ENCODE peak calls at places on chromosome 19, in four cellular contexts. E is CD8-positive, alpha-beta memory T cell; S is SK-N-SH; Y is psoas muscle. N is an unnamed sample.
A peak's percentile ranks its signal among the peaks of the same experiment; 100 is the strongest.

GRCh38 chr19:17220207-17220758 is 5.1 kb downstream of the USE1 start:
- DNase-seq in E (no peak), S (no peak), Y (peak; percentile 69), N (no peak)

GRCh38 chr19:6952956-6953355 is 65.6 kb downstream of the ADGRE1 start:
- DNase-seq in E (no peak), S (no peak), Y (no peak), N (no peak)

GRCh38 chr19:2026770-2027169 is 11.3 kb upstream of the BTBD2 start:
- DNase-seq in E (no peak), S (no peak), Y (no peak), N (no peak)

GRCh38 chr19:6412111-6412999 is 12.3 kb downstream of the KHSRP start:
- DNase-seq in E (peak; percentile 18), S (peak; percentile 78), Y (peak; percentile 56), N (peak; percentile 95)

GRCh38 chr19:29446331-29446730 is 79.5 kb upstream of the VSTM2B start:
- DNase-seq in E (no peak), S (no peak), Y (no peak), N (no peak)

GRCh38 chr19:14437578-14438140 is 4.6 kb downstream of the PKN1 start:
- DNase-seq in E (no peak), S (no peak), Y (no peak), N (no peak)

GRCh38 chr19:54133312-54133956 is 4.1 kb upstream of the CNOT3 start:
- DNase-seq in E (no peak), S (no peak), Y (no peak), N (no peak)

GRCh38 chr19:3720533-3720917 is 12.3 kb downstream of the TJP3 start:
- DNase-seq in E (no peak), S (no peak), Y (no peak), N (peak; percentile 63)

GRCh38 chr19:3604987-3605343 is 1.7 kb downstream of the TBXA2R start:
- DNase-seq in E (peak; percentile 37), S (no peak), Y (no peak), N (peak; percentile 56)

GRCh38 chr19:16477311-16477710 is 5.5 kb upstream of the EPS15L1 start:
- DNase-seq in E (no peak), S (no peak), Y (no peak), N (no peak)

GRCh38 chr19:17796013-17796837 is 1.3 kb downstream of the B3GNT3 start:
- DNase-seq in E (no peak), S (no peak), Y (no peak), N (no peak)

GRCh38 chr19:15850385-15850784 is 34.9 kb upstream of the OR10H1 start:
- DNase-seq in E (no peak), S (no peak), Y (no peak), N (no peak)

GRCh38 chr19:14416743-14417214 is 2.4 kb downstream of the DDX39A start:
- DNase-seq in E (no peak), S (no peak), Y (no peak), N (no peak)

GRCh38 chr19:42386974-42387707 is 3.0 kb downstream of the CNFN start:
- DNase-seq in E (peak; percentile 47), S (peak; percentile 91), Y (peak; percentile 70), N (peak; percentile 97)

GRCh38 chr19:23716792-23717191 is 29.8 kb upstream of the ZNF675 start:
- DNase-seq in E (no peak), S (peak; percentile 36), Y (no peak), N (no peak)

GRCh38 chr19:50723735-50724521 is 764 bp downstream of the CLEC11A start:
- DNase-seq in E (no peak), S (no peak), Y (no peak), N (peak; percentile 62)

GRCh38 chr19:4606921-4607678 is 32.2 kb upstream of the TNFAIP8L1 start:
- DNase-seq in E (no peak), S (peak; percentile 89), Y (peak; percentile 69), N (peak; percentile 91)

GRCh38 chr19:16259385-16260159 is 61.9 kb downstream of the AP1M1 start:
- DNase-seq in E (no peak), S (no peak), Y (peak; percentile 53), N (peak; percentile 22)

GRCh38 chr19:13844130-13844631 is 32.8 kb upstream of the NANOS3 start:
- DNase-seq in E (no peak), S (no peak), Y (no peak), N (peak; percentile 58)

GRCh38 chr19:3041756-3042517 is 12.9 kb upstream of the TLE2 start:
- DNase-seq in E (no peak), S (no peak), Y (no peak), N (peak; percentile 84)

GRCh38 chr19:43814663-43815352 is 12.3 kb upstream of the ZNF283 start:
- DNase-seq in E (no peak), S (no peak), Y (no peak), N (no peak)

GRCh38 chr19:32041681-32042292 is 303.6 kb upstream of the ZNF507 start:
- DNase-seq in E (no peak), S (peak; percentile 72), Y (no peak), N (peak; percentile 68)

GRCh38 chr19:45442927-45443461 is 19.3 kb upstream of the ERCC1 start:
- DNase-seq in E (peak; percentile 49), S (peak; percentile 59), Y (no peak), N (peak; percentile 55)

GRCh38 chr19:51687791-51688664 is 5.1 kb upstream of the SPACA6 start:
- DNase-seq in E (no peak), S (peak; percentile 57), Y (peak; percentile 78), N (peak; percentile 67)

GRCh38 chr19:42519108-42519507 is 9.2 kb downstream of the CEACAM1 start:
- DNase-seq in E (no peak), S (no peak), Y (no peak), N (no peak)

GRCh38 chr19:18093439-18094161 is 4.0 kb upstream of the MAST3 start:
- DNase-seq in E (no peak), S (peak; percentile 48), Y (no peak), N (peak; percentile 66)

GRCh38 chr19:36997843-36998235 is 80.4 kb upstream of the ZNF420 start:
- DNase-seq in E (no peak), S (no peak), Y (no peak), N (no peak)

GRCh38 chr19:42149447-42150202 is 17.4 kb upstream of the POU2F2 start:
- DNase-seq in E (no peak), S (peak; percentile 36), Y (no peak), N (peak; percentile 70)

GRCh38 chr19:40800997-40801377 is 2.0 kb downstream of the EGLN2 start:
- DNase-seq in E (no peak), S (no peak), Y (no peak), N (peak; percentile 25)

GRCh38 chr19:58566989-58567388 is 6.1 kb downstream of the MZF1 start:
- DNase-seq in E (no peak), S (no peak), Y (no peak), N (no peak)

GRCh38 chr19:17862711-17863519 is 3.2 kb downstream of the RPL18A start:
- DNase-seq in E (no peak), S (no peak), Y (no peak), N (no peak)

DNA sequence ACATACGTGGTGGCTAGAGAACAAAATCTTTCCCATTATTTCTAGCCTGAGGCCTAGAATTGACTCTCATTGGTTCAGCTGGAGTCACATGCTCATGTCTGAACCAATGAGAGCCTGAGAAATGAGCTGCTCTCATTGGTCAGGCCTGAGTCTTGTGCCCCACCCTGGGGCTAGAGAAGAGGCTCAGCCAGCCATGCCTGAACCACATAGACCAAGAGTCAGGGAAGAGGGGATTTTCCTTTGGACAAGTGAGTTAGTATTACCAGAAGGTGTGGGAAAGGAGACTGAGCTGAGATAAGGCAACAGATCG is 6.9 kb downstream of the FXYD5 start:
- DNase-seq in E (no peak), S (no peak), Y (no peak), N (no peak)
- H3K36me3 ChIP-seq in E (peaks cover 89% of the 10 kb centered on the region), S (peaks cover 71% of the 10 kb centered on the region), Y (peaks cover 3% of the 10 kb centered on the region), N (peaks cover 46% of the 10 kb centered on the region)

DNA sequence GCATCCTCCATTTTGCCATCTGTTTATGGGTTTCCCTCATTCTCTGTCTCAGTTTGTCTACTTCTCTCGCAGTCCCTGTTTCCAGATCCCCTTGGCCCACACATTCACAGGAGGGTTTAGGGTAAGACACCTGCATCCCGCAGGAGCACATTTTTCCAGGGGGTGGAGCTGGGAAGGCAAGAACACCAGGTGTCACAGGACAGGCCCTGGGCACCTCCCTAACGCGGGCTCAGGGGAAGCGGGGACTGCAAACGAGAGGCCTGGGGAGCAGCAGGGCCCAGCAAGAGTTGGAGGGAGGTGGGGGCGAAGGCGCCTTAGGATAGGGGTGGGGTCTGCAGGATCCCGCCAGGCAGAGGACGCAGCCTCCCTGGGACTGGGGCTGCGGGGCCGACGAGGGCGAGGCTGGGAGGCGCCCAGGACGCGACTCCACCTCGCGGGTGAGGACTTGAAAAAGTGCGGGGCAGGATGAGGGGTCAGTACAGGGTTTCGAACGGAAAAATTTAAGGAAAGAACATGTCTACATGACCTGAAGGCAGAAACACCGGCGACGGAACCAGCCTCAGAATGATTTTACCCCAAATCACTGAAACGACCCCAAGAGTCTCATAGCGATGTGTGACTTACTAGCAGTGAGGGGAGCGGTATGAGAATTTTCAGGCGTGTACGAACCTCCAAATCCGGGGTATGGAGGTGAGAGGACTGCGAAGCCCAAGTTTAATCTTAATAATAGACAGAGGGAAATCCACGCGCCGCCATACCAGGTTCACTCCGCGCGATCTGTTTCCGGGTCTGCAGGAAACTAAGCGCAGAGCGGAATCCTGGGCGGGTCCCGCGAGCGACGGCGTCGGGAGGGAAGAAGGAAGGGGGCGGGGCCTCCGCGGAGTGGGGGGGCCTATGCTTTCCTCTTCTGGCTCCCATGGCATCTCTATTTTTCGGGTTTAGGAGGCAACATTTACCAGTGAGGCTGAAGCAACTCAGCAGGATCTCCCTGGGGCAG is 7.1 kb upstream of the ERVV-2 start:
- DNase-seq in E (no peak), S (peak; percentile 85), Y (no peak), N (peak; percentile 68)
- H3K4me3 ChIP-seq in E (no peak overlapping the region), S (peak overlapping the region; percentile 47), Y (peak overlapping the region; percentile 48), N (peak overlapping the region; percentile 37)

GRCh38 chr19:39607561-39607960 is 5.2 kb downstream of the LGALS13 start:
- DNase-seq in E (no peak), S (no peak), Y (no peak), N (no peak)

GRCh38 chr19:39602224-39602623 is at the start of gene LGALS13:
- DNase-seq in E (no peak), S (no peak), Y (no peak), N (no peak)

GRCh38 chr19:39603825-39604224 is 1.5 kb downstream of the LGALS13 start:
- DNase-seq in E (no peak), S (no peak), Y (no peak), N (no peak)

DNA sequence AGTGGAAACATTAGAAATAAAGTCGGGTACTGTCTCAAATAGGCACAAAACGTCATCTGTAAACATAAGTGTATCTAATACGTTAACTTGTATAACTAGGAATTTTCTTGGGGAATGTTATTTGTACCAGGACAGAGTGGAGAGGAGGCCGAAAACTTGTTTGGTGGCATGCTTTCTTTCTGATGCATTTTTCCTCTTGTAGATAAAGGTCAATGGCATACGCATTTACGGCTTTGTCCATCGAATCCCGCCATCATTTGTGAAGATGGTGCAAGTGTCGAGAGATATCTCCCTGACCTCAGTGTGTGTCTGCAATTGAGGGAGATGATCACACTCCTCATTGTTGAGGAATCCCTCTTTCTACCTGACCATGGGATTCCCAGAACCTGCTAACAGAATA is 4.7 kb downstream of the LGALS13 start:
- DNase-seq in E (no peak), S (no peak), Y (no peak), N (no peak)
- H3K27me3 ChIP-seq in E (no peaks in the 10 kb centered on the region), S (peaks cover 8% of the 10 kb centered on the region), Y (peaks cover 3% of the 10 kb centered on the region), N (no peaks in the 10 kb centered on the region)

GRCh38 chr19:313988-314815 is 23.0 kb upstream of the PLPP2 start:
- DNase-seq in E (no peak), S (no peak), Y (no peak), N (peak; percentile 19)

GRCh38 chr19:310141-310651 is 19.0 kb upstream of the PLPP2 start:
- DNase-seq in E (no peak), S (peak; percentile 37), Y (no peak), N (peak; percentile 76)

GRCh38 chr19:310781-311496 is 19.7 kb upstream of the PLPP2 start:
- DNase-seq in E (no peak), S (peak; percentile 15), Y (no peak), N (peak; percentile 32)

GRCh38 chr19:313169-313987 is 22.2 kb upstream of the PLPP2 start:
- DNase-seq in E (no peak), S (no peak), Y (no peak), N (no peak)

GRCh38 chr19:311813-312261 is 20.6 kb upstream of the PLPP2 start:
- DNase-seq in E (no peak), S (no peak), Y (no peak), N (peak; percentile 34)
- H3K36me3 ChIP-seq in E (peaks cover 16% of the 10 kb centered on the region), S (peaks cover 16% of the 10 kb centered on the region), Y (no peaks in the 10 kb centered on the region), N (peaks cover 12% of the 10 kb centered on the region)

N was measured in H7.